ENCODE peak calls at places on chromosome 20, in ten cellular contexts. W, R, D, Y, C, S, L, G, Q and U are unnamed samples.

GRCh38 chr20:15375836-15376235 is 1038.4 kb upstream of the FLRT3 start:
- DNase-seq in W (no peak), R (no peak), D (no peak), Y (no peak), C (no peak), S (no peak), L (no peak), G (no peak), Q (no peak), U (no peak)

GRCh38 chr20:19205999-19206398 is 6.4 kb upstream of the SLC24A3 start:
- DNase-seq in W (peak; percentile 22), R (peak; percentile 80), D (peak; percentile 43), Y (peak; percentile 38), C (peak; percentile 80), S (peak; percentile 50), L (peak; percentile 83), G (peak; percentile 86), Q (peak; percentile 62), U (peak; percentile 86)

GRCh38 chr20:15491564-15491963 is 1081.7 kb downstream of the KIF16B start:
- DNase-seq in W (no peak), R (no peak), D (peak; percentile 7), Y (no peak), C (no peak), S (no peak), L (no peak), G (peak; percentile 34), Q (no peak), U (no peak)

GRCh38 chr20:51953731-51954340 is 151.5 kb upstream of the SALL4 start:
- DNase-seq in W (no peak), R (no peak), D (no peak), Y (no peak), C (no peak), S (no peak), L (no peak), G (no peak), Q (no peak), U (no peak)

GRCh38 chr20:48308882-48309281 is 518.9 kb downstream of the PREX1 start:
- DNase-seq in W (no peak), R (no peak), D (no peak), Y (no peak), C (no peak), S (no peak), L (no peak), G (no peak), Q (no peak), U (no peak)

GRCh38 chr20:22561965-22562581 is 22.3 kb downstream of the FOXA2 start:
- DNase-seq in W (no peak), R (no peak), D (no peak), Y (no peak), C (no peak), S (no peak), L (no peak), G (no peak), Q (no peak), U (no peak)

GRCh38 chr20:24836900-24837299 is 112.2 kb upstream of the CST7 start:
- DNase-seq in W (no peak), R (no peak), D (no peak), Y (no peak), C (no peak), S (no peak), L (no peak), G (no peak), Q (no peak), U (no peak)

GRCh38 chr20:11376406-11376805 is 541.3 kb upstream of the BTBD3 start:
- DNase-seq in W (no peak), R (no peak), D (no peak), Y (no peak), C (no peak), S (no peak), L (no peak), G (no peak), Q (no peak), U (no peak)

GRCh38 chr20:12577213-12577612 is 431.6 kb upstream of the SPTLC3 start:
- DNase-seq in W (no peak), R (no peak), D (no peak), Y (no peak), C (no peak), S (no peak), L (no peak), G (no peak), Q (no peak), U (no peak)

GRCh38 chr20:12573428-12573827 is 435.3 kb upstream of the SPTLC3 start:
- DNase-seq in W (no peak), R (no peak), D (no peak), Y (no peak), C (no peak), S (no peak), L (no peak), G (no peak), Q (no peak), U (no peak)

GRCh38 chr20:12570371-12570770 is 438.4 kb upstream of the SPTLC3 start:
- DNase-seq in W (no peak), R (no peak), D (no peak), Y (no peak), C (no peak), S (peak; percentile 76), L (no peak), G (no peak), Q (no peak), U (no peak)

DNA sequence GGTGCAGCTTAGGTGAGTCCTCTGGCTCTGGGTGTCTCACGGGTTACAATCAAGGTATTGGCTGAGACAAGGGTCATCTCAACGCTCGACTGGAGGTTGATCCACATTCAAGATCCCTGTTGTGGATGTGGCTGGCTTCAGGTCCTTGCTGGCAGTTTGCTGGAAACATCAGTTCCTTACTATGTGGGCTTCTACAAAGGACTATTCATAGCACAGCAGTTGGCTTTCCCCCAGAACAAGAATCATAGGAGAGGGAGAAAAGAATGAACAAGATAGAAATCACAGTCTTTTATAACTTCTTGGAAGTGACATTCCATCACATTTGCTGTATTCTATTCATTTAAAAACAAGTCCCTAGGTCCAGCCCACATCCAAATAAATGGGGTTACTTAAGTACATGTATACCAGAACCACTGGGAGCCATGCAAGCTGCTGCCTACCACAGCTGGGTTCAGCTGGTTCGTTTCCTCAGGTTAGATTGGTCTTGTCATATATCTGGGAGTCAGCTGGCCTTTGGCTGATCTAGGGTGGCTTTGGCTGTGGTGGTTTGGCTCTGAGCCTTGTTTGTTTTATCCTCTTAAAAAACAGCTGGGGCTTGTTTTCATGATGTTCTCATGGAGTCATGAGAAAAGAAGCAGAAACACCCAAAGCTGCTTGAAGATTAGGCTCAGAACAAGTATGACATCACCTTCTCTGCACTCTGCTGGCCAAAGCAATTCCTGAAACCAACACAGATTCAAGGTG is 433.2 kb upstream of the SPTLC3 start:
- DNase-seq in W (no peak), R (no peak), D (no peak), Y (no peak), C (peak; percentile 63), S (no peak), L (peak; percentile 95), G (peak; percentile 57), Q (peak; percentile 33), U (no peak)
- TF ChIP-seq POLR2AphosphoS5 in W (no peak), R (no peak), D (no peak), Y (no peak), C (peak; percentile 95), S (no peak), L (peak; percentile 77), G (peak; percentile 77), Q (peak; percentile 60), U (no peak)

DNA sequence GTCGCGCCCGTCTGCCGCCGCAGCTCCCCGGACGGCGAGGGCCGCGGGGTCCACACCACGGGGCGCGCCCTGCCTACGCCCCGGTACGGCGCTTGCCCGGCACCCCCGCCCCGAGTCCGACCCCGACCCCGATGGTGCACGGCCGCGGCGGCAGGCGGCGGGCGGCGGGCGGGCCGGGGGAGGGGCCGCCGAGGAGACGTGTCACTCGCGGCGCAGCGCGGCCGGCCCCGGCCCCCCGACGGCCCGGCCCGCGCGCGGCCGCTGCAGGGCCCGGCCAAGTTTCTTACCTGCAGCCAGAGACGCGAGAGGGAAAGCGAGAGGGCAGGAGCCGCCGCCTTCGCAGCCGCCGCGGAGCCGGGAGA is 320 bp downstream of the RRBP1 start:
- DNase-seq in W (no peak), R (no peak), D (no peak), Y (no peak), C (no peak), S (no peak), L (no peak), G (no peak), Q (no peak), U (no peak)
- H3K4me1 ChIP-seq in W (peaks cover 24% of the 10 kb centered on the region), R (peaks cover 5% of the 10 kb centered on the region), D (peaks cover 13% of the 10 kb centered on the region), Y (peaks cover 21% of the 10 kb centered on the region), C (peaks cover 47% of the 10 kb centered on the region), S (peaks cover 65% of the 10 kb centered on the region), L (no peaks in the 10 kb centered on the region), G (peaks cover 62% of the 10 kb centered on the region), Q (peaks cover 2% of the 10 kb centered on the region), U (peaks cover 24% of the 10 kb centered on the region)

GRCh38 chr20:34977365-34978091 is 21.9 kb downstream of the MYH7B start:
- DNase-seq in W (no peak), R (no peak), D (no peak), Y (no peak), C (no peak), S (peak; percentile 56), L (no peak), G (no peak), Q (no peak), U (no peak)

GRCh38 chr20:34978092-34978744 is 22.6 kb downstream of the MYH7B start:
- DNase-seq in W (no peak), R (no peak), D (no peak), Y (no peak), C (no peak), S (no peak), L (no peak), G (no peak), Q (no peak), U (no peak)

GRCh38 chr20:34980543-34981213 is 25.0 kb downstream of the MYH7B start:
- DNase-seq in W (no peak), R (no peak), D (no peak), Y (no peak), C (peak; percentile 59), S (no peak), L (no peak), G (no peak), Q (no peak), U (no peak)

GRCh38 chr20:34982270-34983088 is 26.8 kb downstream of the MYH7B start:
- DNase-seq in W (no peak), R (no peak), D (no peak), Y (no peak), C (no peak), S (no peak), L (no peak), G (no peak), Q (no peak), U (no peak)

GRCh38 chr20:34979366-34980153 is 23.9 kb downstream of the MYH7B start:
- DNase-seq in W (no peak), R (peak; percentile 48), D (no peak), Y (no peak), C (peak; percentile 19), S (no peak), L (no peak), G (no peak), Q (no peak), U (no peak)
- TF ChIP-seq POLR2AphosphoS5 in W (no peak), R (no peak), D (no peak), Y (no peak), C (no peak), S (no peak), L (no peak), G (no peak), Q (no peak), U (no peak)

DNA sequence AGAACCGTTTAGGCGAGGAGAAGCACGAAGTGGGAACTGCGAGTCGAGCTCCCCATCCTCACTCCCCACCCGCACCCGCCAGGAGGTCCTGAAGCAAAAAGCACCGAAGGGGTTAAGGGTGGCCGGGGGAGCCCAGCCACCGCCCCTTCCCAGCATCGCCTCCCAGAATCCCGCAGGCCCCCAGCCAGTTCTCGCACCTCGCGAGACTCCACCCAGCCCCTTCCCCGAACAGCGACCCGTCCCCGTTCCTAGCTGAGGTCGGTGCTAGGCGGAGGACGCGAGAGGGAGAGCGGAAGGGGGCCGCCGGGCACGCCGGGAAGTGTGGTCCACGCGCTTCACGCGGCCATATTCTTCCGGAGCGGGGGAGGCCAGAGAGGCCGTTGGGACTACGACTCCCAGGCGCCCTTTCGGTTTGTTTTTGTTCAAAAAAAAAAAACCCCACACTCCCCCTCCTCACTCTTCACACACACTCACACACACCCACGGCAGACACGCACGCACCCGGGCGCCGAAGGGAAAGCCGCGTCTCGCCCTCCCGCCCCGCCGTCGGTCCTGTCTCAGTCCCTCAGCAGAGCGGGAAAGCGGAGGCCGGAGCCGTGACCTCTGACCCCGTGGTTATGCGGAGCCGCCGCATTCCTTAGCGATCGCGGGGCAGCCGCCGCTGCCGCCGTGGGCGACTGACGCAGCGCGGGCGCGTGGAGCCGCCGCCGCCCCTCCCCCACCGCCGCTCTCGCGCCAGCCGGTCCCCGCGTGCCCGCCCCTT is at the start of gene ASXL1:
- DNase-seq in W (peak; percentile 92), R (peak; percentile 97), D (peak; percentile 97), Y (peak; percentile 98), C (peak; percentile 97), S (peak; percentile 99), L (peak; percentile 98), G (peak; percentile 97), Q (peak; percentile 96), U (peak; percentile 97)
- H3K4me1 ChIP-seq in W (peaks cover 39% of the 10 kb centered on the region), R (no peaks in the 10 kb centered on the region), D (peaks cover 30% of the 10 kb centered on the region), Y (peaks cover 57% of the 10 kb centered on the region), C (peaks cover 46% of the 10 kb centered on the region), S (peaks cover 70% of the 10 kb centered on the region), L (no peaks in the 10 kb centered on the region), G (peaks cover 40% of the 10 kb centered on the region), Q (peaks cover 4% of the 10 kb centered on the region), U (peaks cover 46% of the 10 kb centered on the region)